ENCODE peak calls at places on chromosomes 2 and 18, in nine cellular contexts. V is WERI-Rb-1, S is left lung, F is nephron progenitor cell, T is endothelial cell of umbilical vein, A is adrenal gland, Y is pancreas, B is tibial nerve, O is K562. J is an unnamed sample.
A peak's percentile ranks its signal among the peaks of the same experiment; 100 is the strongest.

GRCh38 chr18:30094556-30094955 is 948.0 kb downstream of the DSC3 start:
- DNase-seq in T (peak; percentile 60), F (no peak), B (no peak), O (no peak), A (no peak), S (no peak), Y (no peak), V (no peak), J (no peak)

GRCh38 chr2:106541333-106541732 is 54.2 kb downstream of the CD8B2 start:
- DNase-seq in B (no peak), S (no peak), Y (no peak), F (no peak), O (no peak), V (no peak), T (no peak), A (no peak), J (no peak)

GRCh38 chr2:219596954-219597551 is 604 bp upstream of the STK11IP start:
- DNase-seq in B (peak; percentile 6), F (no peak), S (no peak), A (no peak), Y (peak; percentile 34), V (no peak), T (no peak), O (no peak), J (no peak)

GRCh38 chr2:170310876-170311502 is 133.0 kb downstream of the MYO3B start:
- DNase-seq in A (no peak), V (no peak), T (no peak), S (no peak), O (no peak), F (no peak), B (no peak), Y (no peak), J (no peak)

GRCh38 chr2:95552911-95553310 is 38.9 kb upstream of the TRIM43 start:
- DNase-seq in F (no peak), O (peak; percentile 27), Y (no peak), S (no peak), V (peak; percentile 10), B (peak; percentile 11), A (no peak), T (no peak), J (no peak)

GRCh38 chr2:20201671-20202070 is 23.3 kb downstream of the SDC1 start:
- DNase-seq in A (no peak), V (no peak), F (no peak), B (no peak), O (no peak), T (no peak), S (no peak), Y (no peak), J (no peak)

GRCh38 chr2:239712755-239713154 is 311.9 kb upstream of the HDAC4 start:
- DNase-seq in V (no peak), Y (no peak), S (no peak), T (no peak), B (no peak), F (no peak), A (no peak), O (no peak), J (no peak)

GRCh38 chr18:1968801-1969498 is 602.4 kb downstream of the METTL4 start:
- DNase-seq in V (no peak), O (no peak), S (no peak), B (no peak), A (no peak), T (no peak), F (no peak), Y (no peak), J (no peak)

GRCh38 chr2:159326569-159327255 is 40.2 kb upstream of the WDSUB1 start:
- DNase-seq in B (no peak), F (no peak), S (no peak), A (no peak), T (no peak), O (no peak), V (no peak), Y (no peak), J (no peak)

GRCh38 chr18:77711096-77711495 is 461.4 kb downstream of the GALR1 start:
- DNase-seq in B (no peak), F (no peak), V (no peak), A (no peak), O (no peak), T (no peak), S (no peak), Y (no peak), J (no peak)

GRCh38 chr2:30266051-30266621 is 34.8 kb downstream of the LBH start:
- DNase-seq in S (no peak), F (no peak), O (no peak), V (no peak), Y (no peak), T (no peak), B (no peak), A (peak; percentile 48), J (peak; percentile 53)

GRCh38 chr18:63216497-63216896 is 103.1 kb downstream of the BCL2 start:
- DNase-seq in S (no peak), F (no peak), O (no peak), A (no peak), B (no peak), T (no peak), Y (no peak), V (no peak), J (no peak)

GRCh38 chr2:52956115-52956514 is 811.5 kb upstream of the CHAC2 start:
- DNase-seq in V (peak; percentile 44), Y (no peak), F (no peak), T (no peak), B (no peak), O (no peak), A (no peak), S (no peak), J (no peak)

GRCh38 chr2:52959801-52960200 is 807.8 kb upstream of the CHAC2 start:
- DNase-seq in T (no peak), S (no peak), O (no peak), A (no peak), V (no peak), B (no peak), Y (no peak), F (no peak), J (no peak)

GRCh38 chr2:52955079-52955478 is 812.5 kb upstream of the CHAC2 start:
- DNase-seq in Y (no peak), B (no peak), O (no peak), T (no peak), F (no peak), V (no peak), S (no peak), A (no peak), J (no peak)

GRCh38 chr2:52960891-52961290 is 806.7 kb upstream of the CHAC2 start:
- DNase-seq in V (no peak), F (no peak), Y (no peak), S (no peak), O (no peak), T (no peak), B (no peak), A (no peak), J (no peak)

DNA sequence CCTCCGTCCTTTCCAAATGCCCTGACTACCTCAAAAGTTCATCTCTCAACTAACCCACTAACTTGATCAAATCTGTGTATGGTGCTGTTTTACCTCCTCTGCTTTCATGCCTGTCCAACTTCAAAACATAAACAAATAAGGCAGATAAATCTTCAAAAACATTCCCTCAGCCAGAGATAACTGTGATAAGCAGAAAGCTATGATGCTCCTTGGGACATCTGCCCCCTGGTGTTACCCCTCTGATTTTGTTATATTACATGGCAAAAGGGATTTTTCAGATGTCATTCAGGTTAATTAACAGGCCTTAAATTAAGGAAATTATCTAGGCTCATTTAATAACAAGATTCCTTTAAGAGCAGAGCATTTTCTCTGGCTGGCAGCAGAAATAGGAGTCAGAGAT is 810.8 kb upstream of the CHAC2 start:
- DNase-seq in A (no peak), F (no peak), Y (no peak), O (no peak), B (no peak), S (no peak), T (no peak), V (no peak), J (no peak)
- TF ChIP-seq CTCF in A (no peak), F (no peak), Y (no peak), O (no peak), B (no peak), S (no peak), T (no peak), V (no peak), J (no peak)

DNA sequence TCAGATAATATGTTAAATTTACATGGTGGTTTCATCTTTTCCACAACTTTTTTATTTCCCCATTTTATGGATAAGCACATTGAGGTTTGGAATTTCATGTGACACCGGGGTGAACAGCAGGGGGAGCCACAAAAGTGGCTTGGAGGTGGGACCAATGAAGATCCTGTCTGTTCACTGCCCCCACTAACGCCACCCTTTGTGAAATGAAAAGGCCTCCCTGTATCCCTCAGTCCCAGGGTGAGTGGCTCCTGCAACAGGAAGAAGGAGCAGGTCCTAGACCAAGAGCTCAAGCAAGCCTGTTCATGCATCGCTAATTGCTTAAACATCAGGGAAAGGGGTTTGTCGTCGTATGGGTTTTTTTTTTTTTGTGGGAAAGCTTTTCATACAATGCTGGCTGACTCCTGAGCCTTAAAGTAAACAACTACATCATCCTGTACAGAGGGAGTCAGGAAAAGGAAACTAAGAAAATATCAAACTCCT is 267.8 kb upstream of the EPAS1 start:
- DNase-seq in S (no peak), T (peak; percentile 96), A (no peak), F (no peak), B (no peak), V (no peak), Y (no peak), O (no peak), J (no peak)
- TF ChIP-seq CTCF in S (peak; percentile 12), T (peak; percentile 32), A (no peak), F (no peak), B (no peak), V (peak; percentile 5), Y (no peak), O (no peak), J (no peak)

GRCh38 chr18:10544093-10544748 is 18.4 kb downstream of the NAPG start:
- DNase-seq in O (no peak), S (no peak), A (no peak), B (no peak), T (no peak), Y (no peak), F (no peak), V (no peak), J (no peak)
- TF ChIP-seq CTCF in O (no peak), S (no peak), A (no peak), B (no peak), T (no peak), Y (no peak), F (no peak), V (no peak), J (no peak)

GRCh38 chr2:36369711-36370110 is 14.1 kb downstream of the CRIM1 start:
- DNase-seq in S (no peak), B (no peak), V (no peak), T (peak; percentile 66), O (no peak), Y (no peak), A (no peak), F (no peak), J (no peak)
- TF ChIP-seq CTCF in S (no peak), B (no peak), V (no peak), T (no peak), O (no peak), Y (no peak), A (no peak), F (no peak), J (no peak)

GRCh38 chr18:39571511-39571910 is 2005.9 kb upstream of the CELF4 start:
- DNase-seq in V (no peak), A (peak; percentile 23), Y (peak; percentile 14), T (peak; percentile 39), O (peak; percentile 18), B (no peak), S (no peak), F (no peak), J (no peak)
- TF ChIP-seq CTCF in V (peak; percentile 12), A (no peak), Y (peak; percentile 29), T (peak; percentile 28), O (no peak), B (no peak), S (peak; percentile 26), F (peak; percentile 21), J (no peak)